ENCODE peak calls at places on chromosomes 4 and X, in four cellular contexts. One of them, this sample, is unnamed.

GRCh38 chrX:20412871-20413486 is 146.3 kb upstream of the RPS6KA3 start:
- DNase-seq in AG09319: no peak
- DNase-seq in stimulated activated CD8-positive, alpha-beta memory T cell treated with anti-CD3 and anti-CD28 coated beads, Interleukin-2, amount 100 ng/mL, for 1 hour: no peak
- DNase-seq in activated naive CD8-positive, alpha-beta T cell treated with anti-CD3 and anti-CD28 coated beads for 36 hours: peak; percentile 34
- DNase-seq in this sample: no peak

GRCh38 chr4:63556332-63556731 is 852.9 kb downstream of the TECRL start:
- DNase-seq in activated naive CD8-positive, alpha-beta T cell treated with anti-CD3 and anti-CD28 coated beads for 36 hours: no peak
- DNase-seq in stimulated activated CD8-positive, alpha-beta memory T cell treated with anti-CD3 and anti-CD28 coated beads, Interleukin-2, amount 100 ng/mL, for 1 hour: no peak
- DNase-seq in AG09319: no peak
- DNase-seq in this sample: no peak

GRCh38 chrX:100946521-100946920 is 17.8 kb upstream of the XKRX start:
- DNase-seq in stimulated activated CD8-positive, alpha-beta memory T cell treated with anti-CD3 and anti-CD28 coated beads, Interleukin-2, amount 100 ng/mL, for 1 hour: no peak
- DNase-seq in AG09319: no peak
- DNase-seq in activated naive CD8-positive, alpha-beta T cell treated with anti-CD3 and anti-CD28 coated beads for 36 hours: no peak
- DNase-seq in this sample: no peak

GRCh38 chr4:64774626-64775025 is 365.4 kb upstream of the TECRL start:
- DNase-seq in activated naive CD8-positive, alpha-beta T cell treated with anti-CD3 and anti-CD28 coated beads for 36 hours: no peak
- DNase-seq in stimulated activated CD8-positive, alpha-beta memory T cell treated with anti-CD3 and anti-CD28 coated beads, Interleukin-2, amount 100 ng/mL, for 1 hour: no peak
- DNase-seq in AG09319: no peak
- DNase-seq in this sample: no peak

GRCh38 chr4:8508266-8508665 is 67.7 kb downstream of the TRMT44 start:
- DNase-seq in activated naive CD8-positive, alpha-beta T cell treated with anti-CD3 and anti-CD28 coated beads for 36 hours: no peak
- DNase-seq in AG09319: no peak
- DNase-seq in stimulated activated CD8-positive, alpha-beta memory T cell treated with anti-CD3 and anti-CD28 coated beads, Interleukin-2, amount 100 ng/mL, for 1 hour: no peak
- DNase-seq in this sample: no peak

GRCh38 chr4:57158221-57158620 is 48.0 kb upstream of the IGFBP7 start:
- DNase-seq in AG09319: no peak
- DNase-seq in activated naive CD8-positive, alpha-beta T cell treated with anti-CD3 and anti-CD28 coated beads for 36 hours: no peak
- DNase-seq in stimulated activated CD8-positive, alpha-beta memory T cell treated with anti-CD3 and anti-CD28 coated beads, Interleukin-2, amount 100 ng/mL, for 1 hour: no peak
- DNase-seq in this sample: no peak

GRCh38 chrX:42530027-42530426 is 247.9 kb downstream of the PPP1R2C start:
- DNase-seq in AG09319: peak; percentile 19
- DNase-seq in stimulated activated CD8-positive, alpha-beta memory T cell treated with anti-CD3 and anti-CD28 coated beads, Interleukin-2, amount 100 ng/mL, for 1 hour: no peak
- DNase-seq in activated naive CD8-positive, alpha-beta T cell treated with anti-CD3 and anti-CD28 coated beads for 36 hours: no peak
- DNase-seq in this sample: peak; percentile 1

GRCh38 chr4:57231781-57232180 is 121.6 kb upstream of the IGFBP7 start:
- DNase-seq in activated naive CD8-positive, alpha-beta T cell treated with anti-CD3 and anti-CD28 coated beads for 36 hours: no peak
- DNase-seq in AG09319: no peak
- DNase-seq in stimulated activated CD8-positive, alpha-beta memory T cell treated with anti-CD3 and anti-CD28 coated beads, Interleukin-2, amount 100 ng/mL, for 1 hour: no peak
- DNase-seq in this sample: no peak

GRCh38 chr4:6250235-6250983 is 19.2 kb upstream of the WFS1 start:
- DNase-seq in activated naive CD8-positive, alpha-beta T cell treated with anti-CD3 and anti-CD28 coated beads for 36 hours: no peak
- DNase-seq in AG09319: no peak
- DNase-seq in stimulated activated CD8-positive, alpha-beta memory T cell treated with anti-CD3 and anti-CD28 coated beads, Interleukin-2, amount 100 ng/mL, for 1 hour: no peak
- DNase-seq in this sample: peak; percentile 48

GRCh38 chr4:188620608-188621007 is 481.4 kb downstream of the TRIML1 start:
- DNase-seq in stimulated activated CD8-positive, alpha-beta memory T cell treated with anti-CD3 and anti-CD28 coated beads, Interleukin-2, amount 100 ng/mL, for 1 hour: no peak
- DNase-seq in activated naive CD8-positive, alpha-beta T cell treated with anti-CD3 and anti-CD28 coated beads for 36 hours: no peak
- DNase-seq in AG09319: no peak
- DNase-seq in this sample: no peak

GRCh38 chrX:71657267-71657666 is 10.1 kb upstream of the LOC101059915 start:
- DNase-seq in stimulated activated CD8-positive, alpha-beta memory T cell treated with anti-CD3 and anti-CD28 coated beads, Interleukin-2, amount 100 ng/mL, for 1 hour: no peak
- DNase-seq in activated naive CD8-positive, alpha-beta T cell treated with anti-CD3 and anti-CD28 coated beads for 36 hours: no peak
- DNase-seq in AG09319: no peak
- DNase-seq in this sample: no peak

GRCh38 chr4:139540637-139541036 is 15.4 kb downstream of the SETD7 start:
- DNase-seq in stimulated activated CD8-positive, alpha-beta memory T cell treated with anti-CD3 and anti-CD28 coated beads, Interleukin-2, amount 100 ng/mL, for 1 hour: no peak
- DNase-seq in activated naive CD8-positive, alpha-beta T cell treated with anti-CD3 and anti-CD28 coated beads for 36 hours: no peak
- DNase-seq in AG09319: no peak
- DNase-seq in this sample: no peak

GRCh38 chr4:144872508-144873293 is 225.3 kb downstream of the ANAPC10 start:
- DNase-seq in stimulated activated CD8-positive, alpha-beta memory T cell treated with anti-CD3 and anti-CD28 coated beads, Interleukin-2, amount 100 ng/mL, for 1 hour: no peak
- DNase-seq in AG09319: no peak
- DNase-seq in activated naive CD8-positive, alpha-beta T cell treated with anti-CD3 and anti-CD28 coated beads for 36 hours: no peak
- DNase-seq in this sample: no peak

GRCh38 chrX:130704053-130705038 is 198.7 kb downstream of the ENOX2 start:
- DNase-seq in stimulated activated CD8-positive, alpha-beta memory T cell treated with anti-CD3 and anti-CD28 coated beads, Interleukin-2, amount 100 ng/mL, for 1 hour: no peak
- DNase-seq in activated naive CD8-positive, alpha-beta T cell treated with anti-CD3 and anti-CD28 coated beads for 36 hours: no peak
- DNase-seq in AG09319: no peak
- DNase-seq in this sample: no peak

This sample was measured in amniotic stem cell.